ENCODE peak calls at places on chromosomes 1 and 21, in ten cellular contexts. S, N, D, V, T, B, L, G, X and A are unnamed samples.

GRCh38 chr1:33473900-33474299 is 1.5 kb downstream of the ZSCAN20 start:
- DNase-seq in S (peak), N (peak), D (peak), V (no peak), T (no peak), B (peak), L (no peak), G (no peak), X (no peak), A (no peak)

GRCh38 chr1:39115271-39116110 is 89.0 kb upstream of the MACF1 start:
- DNase-seq in S (no peak), N (no peak), D (no peak), V (no peak), T (no peak), B (peak), L (no peak), G (no peak), X (no peak), A (no peak)

GRCh38 chr1:169899519-169900217 is 6.0 kb upstream of the SCYL3 start:
- DNase-seq in S (no peak), N (no peak), D (no peak), V (no peak), T (no peak), B (peak), L (no peak), G (no peak), X (no peak), A (no peak)

GRCh38 chr21:26405071-26405470 is 168.0 kb downstream of the CYYR1 start:
- DNase-seq in S (no peak), N (no peak), D (no peak), V (no peak), T (no peak), B (peak), L (no peak), G (no peak), X (no peak), A (no peak)

GRCh38 chr21:32560896-32561295 is 24.4 kb downstream of the TCP10L start:
- DNase-seq in S (no peak), N (no peak), D (no peak), V (no peak), T (no peak), B (no peak), L (no peak), G (no peak), X (no peak), A (no peak)

GRCh38 chr1:174194451-174194850 is 35.1 kb downstream of the RABGAP1L start:
- DNase-seq in S (no peak), N (no peak), D (no peak), V (no peak), T (no peak), B (no peak), L (no peak), G (no peak), X (no peak), A (no peak)

GRCh38 chr1:159014851-159015250 is 5.1 kb downstream of the IFI16 start:
- DNase-seq in S (no peak), N (no peak), D (no peak), V (no peak), T (no peak), B (peak), L (no peak), G (no peak), X (no peak), A (no peak)

GRCh38 chr1:224503161-224504118 is 68.8 kb upstream of the WDR26 start:
- DNase-seq in S (peak), N (peak), D (peak), V (peak), T (peak), B (peak), L (peak), G (peak), X (peak), A (peak)

GRCh38 chr1:204744102-204744501 is 58.6 kb upstream of the LRRN2 start:
- DNase-seq in S (no peak), N (no peak), D (no peak), V (no peak), T (no peak), B (no peak), L (no peak), G (no peak), X (no peak), A (no peak)

GRCh38 chr1:6170742-6171201 is 9.3 kb downstream of the CHD5 start:
- DNase-seq in S (no peak), N (no peak), D (no peak), V (no peak), T (no peak), B (no peak), L (no peak), G (no peak), X (no peak), A (no peak)